ENCODE peak calls at places on chromosomes 13 and 19, in four cellular contexts. G is A549; X is activated CD4-positive, CD25-positive, alpha-beta regulatory T cell treated with anti-CD3 and anti-CD28 coated beads, Interleukin-2, amount 50 U/mL, for 16 hours; Y is dermis microvascular lymphatic vessel endothelial cell. E is an unnamed sample.

GRCh38 chr13:38202730-38203129 is 146.9 kb upstream of the UFM1 start:
- DNase-seq in X (no peak), Y (no peak), G (no peak), E (no peak)

GRCh38 chr13:99617474-99618255 is 116.4 kb downstream of the TM9SF2 start:
- DNase-seq in G (peak), Y (peak), X (no peak), E (no peak)

GRCh38 chr19:3350014-3350663 is 16.2 kb upstream of the NFIC start:
- DNase-seq in Y (peak), X (no peak), G (no peak), E (no peak)

GRCh38 chr19:18596752-18597157 is 8.2 kb downstream of the REX1BD start:
- DNase-seq in X (no peak), Y (no peak), G (no peak), E (no peak)

GRCh38 chr13:44870456-44870929 is 118.8 kb downstream of the NUFIP1 start:
- DNase-seq in X (no peak), Y (no peak), G (no peak), E (no peak)

GRCh38 chr19:43820098-43820860 is 6.8 kb upstream of the ZNF283 start:
- DNase-seq in Y (no peak), G (peak), X (peak), E (no peak)

GRCh38 chr13:26584713-26585112 is 27.2 kb downstream of the WASF3 start:
- DNase-seq in Y (no peak), X (no peak), G (no peak), E (no peak)

GRCh38 chr13:40074338-40074737 is 418.9 kb downstream of the COG6 start:
- DNase-seq in X (no peak), Y (no peak), G (no peak), E (no peak)

GRCh38 chr13:43377149-43377548 is 353.8 kb downstream of the DNAJC15 start:
- DNase-seq in G (no peak), X (no peak), Y (no peak), E (no peak)

E was measured in GM12864.